ENCODE peak calls at places on chromosomes 4 and X, in six cellular contexts. One of them, this sample, is unnamed.

GRCh38 chr4:85488416-85488815 is 13.5 kb downstream of the ARHGAP24 start:
- DNase-seq in cardiac muscle cell: no peak
- DNase-seq in MCF 10A: no peak
- DNase-seq in neural progenitor cell: no peak
- DNase-seq in vagina: no peak
- DNase-seq in tibial nerve: no peak
- DNase-seq in this sample: no peak

GRCh38 chr4:162939086-162939485 is 227.6 kb downstream of the NAF1 start:
- DNase-seq in MCF 10A: no peak
- DNase-seq in tibial nerve: no peak
- DNase-seq in vagina: no peak
- DNase-seq in cardiac muscle cell: no peak
- DNase-seq in neural progenitor cell: no peak
- DNase-seq in this sample: no peak

GRCh38 chr4:40264995-40265909 is 68.4 kb downstream of the RHOH start:
- DNase-seq in vagina: no peak
- DNase-seq in MCF 10A: no peak
- DNase-seq in cardiac muscle cell: peak
- DNase-seq in tibial nerve: no peak
- DNase-seq in neural progenitor cell: peak
- DNase-seq in this sample: no peak

GRCh38 chrX:84501798-84502628 is at the start of gene HDX:
- DNase-seq in vagina: peak
- DNase-seq in tibial nerve: peak
- DNase-seq in MCF 10A: peak
- DNase-seq in neural progenitor cell: peak
- DNase-seq in cardiac muscle cell: peak
- DNase-seq in this sample: peak

GRCh38 chrX:30489323-30489722 is 88.2 kb downstream of the TASL start:
- DNase-seq in neural progenitor cell: peak
- DNase-seq in tibial nerve: no peak
- DNase-seq in vagina: no peak
- DNase-seq in MCF 10A: peak
- DNase-seq in cardiac muscle cell: peak
- DNase-seq in this sample: no peak

GRCh38 chr4:23060776-23061175 is 368.0 kb downstream of the GBA3 start:
- DNase-seq in neural progenitor cell: no peak
- DNase-seq in cardiac muscle cell: no peak
- DNase-seq in vagina: no peak
- DNase-seq in MCF 10A: peak
- DNase-seq in tibial nerve: no peak
- DNase-seq in this sample: no peak

GRCh38 chrX:48025561-48025960 is 18.8 kb downstream of the SPACA5 start:
- DNase-seq in MCF 10A: peak
- DNase-seq in cardiac muscle cell: peak
- DNase-seq in vagina: peak
- DNase-seq in neural progenitor cell: peak
- DNase-seq in tibial nerve: peak
- DNase-seq in this sample: peak

GRCh38 chrX:107700802-107701201 is 72.5 kb downstream of the PRPS1 start:
- DNase-seq in cardiac muscle cell: no peak
- DNase-seq in neural progenitor cell: no peak
- DNase-seq in tibial nerve: no peak
- DNase-seq in vagina: no peak
- DNase-seq in MCF 10A: no peak
- DNase-seq in this sample: no peak

GRCh38 chrX:106404512-106404911 is 207.3 kb upstream of the RADX start:
- DNase-seq in MCF 10A: peak
- DNase-seq in vagina: no peak
- DNase-seq in cardiac muscle cell: no peak
- DNase-seq in tibial nerve: no peak
- DNase-seq in neural progenitor cell: no peak
- DNase-seq in this sample: no peak

GRCh38 chr4:154982187-154983047 is 201.3 kb downstream of the RBM46 start:
- DNase-seq in neural progenitor cell: peak
- DNase-seq in vagina: no peak
- DNase-seq in cardiac muscle cell: peak
- DNase-seq in MCF 10A: peak
- DNase-seq in tibial nerve: peak
- DNase-seq in this sample: no peak

GRCh38 chrX:10111364-10112148 is 45.2 kb upstream of the CLCN4 start:
- DNase-seq in cardiac muscle cell: no peak
- DNase-seq in tibial nerve: no peak
- DNase-seq in vagina: no peak
- DNase-seq in neural progenitor cell: no peak
- DNase-seq in MCF 10A: no peak
- DNase-seq in this sample: no peak

GRCh38 chr4:79638735-79639134 is 230.7 kb upstream of the GK2 start:
- DNase-seq in tibial nerve: no peak
- DNase-seq in cardiac muscle cell: no peak
- DNase-seq in neural progenitor cell: no peak
- DNase-seq in MCF 10A: no peak
- DNase-seq in vagina: no peak
- DNase-seq in this sample: no peak

GRCh38 chr4:109953556-109953955 is 40.9 kb downstream of the EGF start:
- DNase-seq in neural progenitor cell: no peak
- DNase-seq in cardiac muscle cell: no peak
- DNase-seq in vagina: no peak
- DNase-seq in tibial nerve: no peak
- DNase-seq in MCF 10A: no peak
- DNase-seq in this sample: no peak

GRCh38 chr4:100954048-100954447 is 393.3 kb downstream of the PPP3CA start:
- DNase-seq in cardiac muscle cell: no peak
- DNase-seq in tibial nerve: no peak
- DNase-seq in MCF 10A: no peak
- DNase-seq in neural progenitor cell: no peak
- DNase-seq in vagina: no peak
- DNase-seq in this sample: no peak

GRCh38 chr4:168390041-168390440 is 71.5 kb upstream of the DDX60 start:
- DNase-seq in vagina: no peak
- DNase-seq in MCF 10A: no peak
- DNase-seq in neural progenitor cell: no peak
- DNase-seq in cardiac muscle cell: no peak
- DNase-seq in tibial nerve: no peak
- DNase-seq in this sample: no peak

GRCh38 chrX:105331244-105331643 is 110.8 kb upstream of the TEX13A start:
- DNase-seq in vagina: no peak
- DNase-seq in neural progenitor cell: no peak
- DNase-seq in MCF 10A: peak
- DNase-seq in tibial nerve: no peak
- DNase-seq in cardiac muscle cell: no peak
- DNase-seq in this sample: peak

GRCh38 chr4:33386761-33387160 is 2666.6 kb downstream of the PCDH7 start:
- DNase-seq in neural progenitor cell: no peak
- DNase-seq in cardiac muscle cell: no peak
- DNase-seq in MCF 10A: peak
- DNase-seq in tibial nerve: no peak
- DNase-seq in vagina: no peak
- DNase-seq in this sample: no peak

GRCh38 chr4:2257361-2258001 is 4.4 kb downstream of the MXD4 start:
- DNase-seq in tibial nerve: no peak
- DNase-seq in cardiac muscle cell: no peak
- DNase-seq in neural progenitor cell: no peak
- DNase-seq in MCF 10A: no peak
- DNase-seq in vagina: peak
- DNase-seq in this sample: no peak

GRCh38 chrX:50853399-50853798 is 39.4 kb upstream of the SHROOM4 start:
- DNase-seq in MCF 10A: no peak
- DNase-seq in cardiac muscle cell: no peak
- DNase-seq in vagina: no peak
- DNase-seq in tibial nerve: no peak
- DNase-seq in neural progenitor cell: no peak
- DNase-seq in this sample: no peak

GRCh38 chr4:126895988-126896570 is 736.7 kb upstream of the INTU start:
- DNase-seq in MCF 10A: no peak
- DNase-seq in tibial nerve: no peak
- DNase-seq in vagina: no peak
- DNase-seq in cardiac muscle cell: no peak
- DNase-seq in neural progenitor cell: no peak
- DNase-seq in this sample: no peak

GRCh38 chr4:153296424-153296823 is 48.1 kb upstream of the MND1 start:
- DNase-seq in vagina: no peak
- DNase-seq in neural progenitor cell: peak
- DNase-seq in tibial nerve: no peak
- DNase-seq in MCF 10A: no peak
- DNase-seq in cardiac muscle cell: no peak
- DNase-seq in this sample: peak

GRCh38 chrX:107684956-107685385 is 56.7 kb downstream of the PRPS1 start:
- DNase-seq in tibial nerve: peak
- DNase-seq in vagina: peak
- DNase-seq in MCF 10A: peak
- DNase-seq in cardiac muscle cell: peak
- DNase-seq in neural progenitor cell: no peak
- DNase-seq in this sample: no peak

GRCh38 chrX:10381218-10381617 is 224.4 kb downstream of the CLCN4 start:
- DNase-seq in neural progenitor cell: no peak
- DNase-seq in MCF 10A: no peak
- DNase-seq in vagina: no peak
- DNase-seq in cardiac muscle cell: no peak
- DNase-seq in tibial nerve: no peak
- DNase-seq in this sample: no peak

GRCh38 chrX:40300286-40300890 is 202.6 kb upstream of the BCOR start:
- DNase-seq in tibial nerve: no peak
- DNase-seq in vagina: no peak
- DNase-seq in neural progenitor cell: peak
- DNase-seq in MCF 10A: no peak
- DNase-seq in cardiac muscle cell: no peak
- DNase-seq in this sample: no peak

GRCh38 chrX:134990475-134991473 is at the start of gene SMIM10:
- DNase-seq in neural progenitor cell: peak
- DNase-seq in cardiac muscle cell: peak
- DNase-seq in vagina: no peak
- DNase-seq in tibial nerve: peak
- DNase-seq in MCF 10A: peak
- DNase-seq in this sample: peak

GRCh38 chr4:169060396-169061081 is 50.5 kb upstream of the CBR4 start:
- DNase-seq in MCF 10A: no peak
- DNase-seq in tibial nerve: no peak
- DNase-seq in vagina: no peak
- DNase-seq in neural progenitor cell: no peak
- DNase-seq in cardiac muscle cell: no peak
- DNase-seq in this sample: no peak

GRCh38 chrX:13768939-13769338 is 34.4 kb downstream of the OFD1 start:
- DNase-seq in vagina: no peak
- DNase-seq in MCF 10A: no peak
- DNase-seq in tibial nerve: no peak
- DNase-seq in cardiac muscle cell: no peak
- DNase-seq in neural progenitor cell: no peak
- DNase-seq in this sample: no peak

GRCh38 chrX:15416133-15416993 is 32.1 kb upstream of the VEGFD start:
- DNase-seq in cardiac muscle cell: no peak
- DNase-seq in MCF 10A: no peak
- DNase-seq in tibial nerve: no peak
- DNase-seq in neural progenitor cell: no peak
- DNase-seq in vagina: no peak
- DNase-seq in this sample: no peak

GRCh38 chr4:150600821-150601445 is 19.0 kb downstream of the MAB21L2 start:
- DNase-seq in cardiac muscle cell: no peak
- DNase-seq in vagina: no peak
- DNase-seq in MCF 10A: no peak
- DNase-seq in neural progenitor cell: no peak
- DNase-seq in tibial nerve: no peak
- DNase-seq in this sample: no peak

GRCh38 chrX:55813150-55813549 is 95.6 kb downstream of the RRAGB start:
- DNase-seq in tibial nerve: no peak
- DNase-seq in vagina: no peak
- DNase-seq in neural progenitor cell: no peak
- DNase-seq in MCF 10A: no peak
- DNase-seq in cardiac muscle cell: no peak
- DNase-seq in this sample: no peak

GRCh38 chrX:72247206-72247944 is 8.5 kb upstream of the ERCC6L start:
- DNase-seq in tibial nerve: peak
- DNase-seq in vagina: no peak
- DNase-seq in MCF 10A: peak
- DNase-seq in neural progenitor cell: no peak
- DNase-seq in cardiac muscle cell: peak
- DNase-seq in this sample: no peak

GRCh38 chr4:68906238-68907137 is 45.1 kb downstream of the UGT2A3 start:
- DNase-seq in tibial nerve: no peak
- DNase-seq in neural progenitor cell: peak
- DNase-seq in cardiac muscle cell: no peak
- DNase-seq in vagina: no peak
- DNase-seq in MCF 10A: no peak
- DNase-seq in this sample: no peak

GRCh38 chr4:68907788-68908700 is 43.6 kb downstream of the UGT2A3 start:
- DNase-seq in neural progenitor cell: no peak
- DNase-seq in cardiac muscle cell: no peak
- DNase-seq in vagina: no peak
- DNase-seq in MCF 10A: no peak
- DNase-seq in tibial nerve: no peak
- DNase-seq in this sample: no peak

GRCh38 chr4:68907230-68907629 is 44.4 kb downstream of the UGT2A3 start:
- DNase-seq in vagina: no peak
- DNase-seq in MCF 10A: no peak
- DNase-seq in neural progenitor cell: no peak
- DNase-seq in tibial nerve: no peak
- DNase-seq in cardiac muscle cell: no peak
- DNase-seq in this sample: no peak

GRCh38 chr4:68905598-68906237 is 45.9 kb downstream of the UGT2A3 start:
- DNase-seq in tibial nerve: no peak
- DNase-seq in cardiac muscle cell: no peak
- DNase-seq in MCF 10A: no peak
- DNase-seq in vagina: no peak
- DNase-seq in neural progenitor cell: peak
- DNase-seq in this sample: no peak

GRCh38 chr4:68904786-68905185 is 46.8 kb downstream of the UGT2A3 start:
- DNase-seq in vagina: no peak
- DNase-seq in MCF 10A: no peak
- DNase-seq in tibial nerve: no peak
- DNase-seq in cardiac muscle cell: no peak
- DNase-seq in neural progenitor cell: peak
- DNase-seq in this sample: no peak
- TF ChIP-seq CTCF in vagina: no peak
- TF ChIP-seq CTCF in MCF 10A: no peak
- TF ChIP-seq CTCF in tibial nerve: no peak
- TF ChIP-seq CTCF in cardiac muscle cell: no peak
- TF ChIP-seq CTCF in neural progenitor cell: peak
- TF ChIP-seq CTCF in this sample: no peak

GRCh38 chr4:48905363-48906015 is 1.1 kb downstream of the OCIAD2 start:
- DNase-seq in MCF 10A: peak
- DNase-seq in neural progenitor cell: no peak
- DNase-seq in cardiac muscle cell: no peak
- DNase-seq in vagina: no peak
- DNase-seq in tibial nerve: no peak
- DNase-seq in this sample: no peak
- TF ChIP-seq CTCF in MCF 10A: no peak
- TF ChIP-seq CTCF in neural progenitor cell: no peak
- TF ChIP-seq CTCF in cardiac muscle cell: peak
- TF ChIP-seq CTCF in vagina: no peak
- TF ChIP-seq CTCF in tibial nerve: no peak
- TF ChIP-seq CTCF in this sample: peak

GRCh38 chr4:73922766-73923630 is 53.8 kb downstream of the CXCL1 start:
- DNase-seq in neural progenitor cell: no peak
- DNase-seq in cardiac muscle cell: no peak
- DNase-seq in tibial nerve: no peak
- DNase-seq in vagina: no peak
- DNase-seq in MCF 10A: peak
- DNase-seq in this sample: peak
- TF ChIP-seq CTCF in neural progenitor cell: peak
- TF ChIP-seq CTCF in cardiac muscle cell: peak
- TF ChIP-seq CTCF in tibial nerve: peak
- TF ChIP-seq CTCF in vagina: peak
- TF ChIP-seq CTCF in MCF 10A: peak
- TF ChIP-seq CTCF in this sample: peak

GRCh38 chr4:103012594-103012993 is 6.9 kb downstream of the SLC9B1 start:
- DNase-seq in cardiac muscle cell: no peak
- DNase-seq in neural progenitor cell: no peak
- DNase-seq in vagina: no peak
- DNase-seq in tibial nerve: no peak
- DNase-seq in MCF 10A: no peak
- DNase-seq in this sample: no peak
- TF ChIP-seq CTCF in cardiac muscle cell: no peak
- TF ChIP-seq CTCF in neural progenitor cell: no peak
- TF ChIP-seq CTCF in vagina: no peak
- TF ChIP-seq CTCF in tibial nerve: no peak
- TF ChIP-seq CTCF in MCF 10A: no peak
- TF ChIP-seq CTCF in this sample: no peak